ENCODE peak calls at places on chromosomes 4 and X, in six cellular contexts. V is GM10248, A is testis, K is WERI-Rb-1, T is WTC11, I is uterus. C is an unnamed sample.

GRCh38 chr4:82865592-82865991 is 25.4 kb downstream of the SEC31A start:
- DNase-seq in K (no peak), V (no peak), T (no peak), I (no peak), A (no peak), C (no peak)

GRCh38 chr4:1371831-1372165 is 24.8 kb downstream of the UVSSA start:
- DNase-seq in T (no peak), V (no peak), I (no peak), K (no peak), A (no peak), C (no peak)

GRCh38 chr4:122525865-122526264 is 69.3 kb upstream of the IL2 start:
- DNase-seq in I (no peak), A (no peak), K (no peak), V (no peak), T (no peak), C (no peak)

GRCh38 chrX:129653985-129654651 is 638 bp downstream of the APLN start:
- DNase-seq in I (peak), K (peak), T (peak), A (peak), V (no peak), C (no peak)

GRCh38 chr4:946517-947471 is 14.5 kb downstream of the TMEM175 start:
- DNase-seq in T (no peak), K (no peak), A (peak), V (no peak), I (no peak), C (no peak)

GRCh38 chr4:80235451-80235850 is 31.0 kb upstream of the FGF5 start:
- DNase-seq in K (no peak), A (no peak), I (no peak), V (no peak), T (no peak), C (no peak)

GRCh38 chrX:34880656-34881055 is 61.9 kb upstream of the FAM47B start:
- DNase-seq in V (no peak), A (no peak), T (no peak), K (no peak), I (no peak), C (no peak)

GRCh38 chr4:20348411-20348810 is 96.7 kb downstream of the SLIT2 start:
- DNase-seq in A (no peak), K (no peak), V (no peak), I (no peak), T (no peak), C (no peak)

GRCh38 chr4:164536829-164537228 is 217.1 kb upstream of the SMIM31 start:
- DNase-seq in I (no peak), K (peak), A (no peak), V (no peak), T (no peak), C (no peak)

GRCh38 chr4:122666527-122667245 is 45.8 kb upstream of the IL21 start:
- DNase-seq in I (no peak), T (no peak), A (no peak), V (no peak), K (no peak), C (no peak)

GRCh38 chr4:121256346-121256745 is 92.2 kb upstream of the TNIP3 start:
- DNase-seq in K (no peak), T (no peak), I (no peak), A (no peak), V (peak), C (no peak)

GRCh38 chr4:40874331-40874730 is 124.6 kb downstream of the NSUN7 start:
- DNase-seq in V (no peak), T (no peak), K (no peak), A (peak), I (no peak), C (no peak)

DNA sequence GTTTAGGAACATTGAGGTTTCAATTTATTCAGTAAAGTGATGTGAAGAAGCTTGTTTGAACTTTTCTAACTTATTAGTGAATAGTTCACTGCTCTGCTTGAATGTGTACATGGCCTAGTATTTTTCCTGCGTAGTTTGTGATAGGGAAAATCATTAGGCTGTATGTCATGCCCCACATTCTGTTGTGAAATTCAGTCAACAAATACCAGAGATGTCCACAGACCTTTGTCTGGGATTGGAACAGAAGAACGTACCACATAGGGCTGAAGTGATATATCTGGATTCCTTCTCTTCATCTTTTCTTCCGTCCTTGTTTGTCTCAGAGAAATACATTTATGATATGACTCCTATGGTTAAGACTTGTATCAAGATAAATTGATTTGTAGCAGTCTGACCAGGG is 88.8 kb upstream of the PLS3 start:
- DNase-seq in I (no peak), T (no peak), V (no peak), K (no peak), A (no peak), C (no peak)
- TF ChIP-seq CTCF in I (no peak), T (no peak), V (no peak), K (no peak), A (no peak), C (no peak)

GRCh38 chr4:166195101-166195500 is 322.1 kb downstream of the TLL1 start:
- DNase-seq in K (no peak), I (no peak), A (no peak), T (no peak), V (no peak), C (no peak)

GRCh38 chr4:166198041-166198440 is 325.0 kb downstream of the TLL1 start:
- DNase-seq in V (no peak), T (no peak), K (no peak), A (peak), I (no peak), C (no peak)

GRCh38 chr4:166198921-166199320 is 325.9 kb downstream of the TLL1 start:
- DNase-seq in I (no peak), T (no peak), V (no peak), A (no peak), K (no peak), C (no peak)

GRCh38 chr4:166198516-166198915 is 325.5 kb downstream of the TLL1 start:
- DNase-seq in I (no peak), V (no peak), K (no peak), A (no peak), T (no peak), C (no peak)

GRCh38 chr4:166197166-166197565 is 324.1 kb downstream of the TLL1 start:
- DNase-seq in V (no peak), A (no peak), K (no peak), T (no peak), I (no peak), C (no peak)
- TF ChIP-seq CTCF in V (no peak), A (no peak), K (no peak), T (no peak), I (no peak), C (no peak)

GRCh38 chr4:70984587-70984986 is 8.9 kb upstream of the DCK start:
- DNase-seq in T (no peak), I (no peak), K (no peak), A (no peak), V (no peak), C (no peak)
- TF ChIP-seq CTCF in T (no peak), I (no peak), K (no peak), A (no peak), V (no peak), C (no peak)

DNA sequence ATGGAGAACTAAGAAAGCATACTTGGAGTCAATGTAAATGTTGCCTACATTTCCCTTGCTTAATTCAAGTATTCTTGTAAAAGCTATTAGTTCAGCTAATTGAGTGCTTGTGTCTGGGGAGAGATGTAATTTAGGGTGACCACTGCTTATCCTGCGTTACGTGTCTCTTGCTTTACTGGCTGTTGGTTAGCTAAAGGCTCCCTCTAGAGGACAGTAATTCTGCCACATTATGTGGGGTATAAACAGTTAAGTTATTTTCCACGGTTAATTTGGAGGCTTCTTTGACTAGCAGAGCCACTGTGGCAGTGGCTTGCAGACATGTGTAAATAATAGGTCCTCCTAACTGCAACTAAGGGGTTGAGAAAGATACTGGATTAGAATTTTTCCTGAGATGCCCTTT is 25.3 kb upstream of the NAF1 start:
- DNase-seq in A (no peak), T (no peak), V (no peak), K (no peak), I (no peak), C (no peak)
- TF ChIP-seq CTCF in A (no peak), T (peak), V (no peak), K (peak), I (no peak), C (no peak)

GRCh38 chr4:161254375-161254774 is 909.4 kb downstream of the FSTL5 start:
- DNase-seq in I (no peak), T (no peak), A (no peak), V (no peak), K (no peak), C (no peak)

GRCh38 chr4:161260819-161261218 is 903.0 kb downstream of the FSTL5 start:
- DNase-seq in I (no peak), V (no peak), K (no peak), A (no peak), T (no peak), C (no peak)

GRCh38 chr4:161256172-161256571 is 907.6 kb downstream of the FSTL5 start:
- DNase-seq in A (no peak), V (no peak), T (peak), K (no peak), I (no peak), C (no peak)

GRCh38 chr4:161252520-161253141 is 911.2 kb downstream of the FSTL5 start:
- DNase-seq in V (peak), A (no peak), K (peak), I (no peak), T (no peak), C (no peak)

GRCh38 chr4:161256716-161257115 is 907.1 kb downstream of the FSTL5 start:
- DNase-seq in A (no peak), I (no peak), V (no peak), K (peak), T (no peak), C (no peak)
- TF ChIP-seq CTCF in A (no peak), I (no peak), V (peak), K (peak), T (no peak), C (no peak)

DNA sequence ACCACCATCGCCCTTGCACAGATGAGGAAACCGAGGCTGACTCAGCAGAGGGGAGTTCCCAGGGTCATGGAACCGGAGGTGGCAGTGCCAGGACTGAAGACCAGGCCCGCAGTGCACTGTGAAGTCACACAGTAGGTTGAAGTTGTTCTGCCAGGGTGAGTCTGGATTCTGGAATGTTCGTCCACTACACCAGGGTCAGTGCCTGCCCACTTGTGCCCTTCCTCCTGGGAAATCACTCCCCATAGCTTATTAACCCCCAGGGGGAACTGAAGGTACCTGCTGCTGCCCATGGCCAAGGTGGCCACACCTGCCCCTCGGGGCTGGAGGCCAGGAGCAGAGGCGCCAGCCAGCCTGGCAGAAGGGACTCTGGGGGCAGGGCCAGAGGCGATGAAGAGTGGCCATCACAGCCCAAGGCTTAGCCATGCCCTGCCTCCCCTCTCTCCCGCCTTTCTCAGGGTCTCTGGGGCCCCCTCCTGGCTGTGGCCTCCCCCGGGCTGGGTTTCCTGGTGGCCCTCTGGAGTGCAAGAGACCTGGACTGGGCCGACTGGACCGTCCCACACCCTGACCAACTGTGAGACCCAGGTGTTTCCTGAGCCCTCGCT is 15.1 kb upstream of the ABLIM2 start:
- DNase-seq in T (peak), I (no peak), A (no peak), K (no peak), V (no peak), C (no peak)
- TF ChIP-seq CTCF in T (no peak), I (no peak), A (no peak), K (peak), V (no peak), C (no peak)

GRCh38 chr4:143207555-143207954 is 22.8 kb downstream of the USP38 start:
- DNase-seq in V (no peak), T (no peak), I (no peak), A (no peak), K (no peak), C (no peak)
- TF ChIP-seq CTCF in V (peak), T (no peak), I (peak), A (peak), K (no peak), C (no peak)